ENCODE peak calls at places on chromosomes 4 and X, in seven cellular contexts. H is H1, Z is HepG2, J is SK-N-SH, O is HCT116, S is K562, R is GM12878. N is an unnamed sample.
A peak's percentile ranks its signal among the peaks of the same experiment; 100 is the strongest.

GRCh38 chr4:169335331-169335730 is 64.6 kb upstream of the SH3RF1 start:
- DNase-seq in H (no peak), Z (no peak), J (no peak), O (no peak), S (no peak), R (no peak), N (no peak)

GRCh38 chrX:413322-414201 is 26.9 kb upstream of the PPP2R3B start:
- DNase-seq in H (peak; percentile 51), Z (no peak), J (no peak), O (no peak), S (no peak), R (no peak), N (no peak)

GRCh38 chr4:152983774-152984411 is 47.8 kb downstream of the FHDC1 start:
- DNase-seq in H (no peak), Z (no peak), J (no peak), O (no peak), S (no peak), R (no peak), N (no peak)

GRCh38 chr4:86834901-86835300 is 14.3 kb downstream of the SLC10A6 start:
- DNase-seq in H (no peak), Z (no peak), J (no peak), O (no peak), S (no peak), R (no peak), N (no peak)

GRCh38 chr4:174716986-174717770 is 111.9 kb downstream of the GLRA3 start:
- DNase-seq in H (no peak), Z (no peak), J (no peak), O (no peak), S (no peak), R (no peak), N (no peak)

GRCh38 chrX:12970691-12971202 is 4.2 kb upstream of the TMSB4X start:
- DNase-seq in H (no peak), Z (peak; percentile 27), J (no peak), O (no peak), S (no peak), R (peak; percentile 55), N (no peak)

GRCh38 chrX:103464071-103464773 is 55.1 kb downstream of the RAB40A start:
- DNase-seq in H (no peak), Z (peak; percentile 10), J (peak; percentile 37), O (peak; percentile 8), S (peak; percentile 28), R (no peak), N (peak; percentile 14)

GRCh38 chr4:7192252-7193039 is at the start of gene SORCS2:
- DNase-seq in H (no peak), Z (peak; percentile 12), J (peak; percentile 95), O (no peak), S (peak; percentile 83), R (no peak), N (peak; percentile 59)

GRCh38 chr4:48093949-48094550 is 40.0 kb downstream of the TXK start:
- DNase-seq in H (peak; percentile 15), Z (no peak), J (no peak), O (no peak), S (no peak), R (no peak), N (no peak)

GRCh38 chr4:159160242-159160641 is 57.4 kb downstream of the RAPGEF2 start:
- DNase-seq in H (no peak), Z (no peak), J (peak; percentile 58), O (no peak), S (no peak), R (no peak), N (no peak)

GRCh38 chrX:136166221-136166855 is 19.0 kb downstream of the FHL1 start:
- DNase-seq in H (no peak), Z (no peak), J (no peak), O (no peak), S (no peak), R (no peak), N (peak; percentile 36)

GRCh38 chr4:86856896-86857295 is 7.7 kb upstream of the SLC10A6 start:
- DNase-seq in H (no peak), Z (no peak), J (no peak), O (no peak), S (no peak), R (no peak), N (no peak)

GRCh38 chr4:188396037-188396436 is 256.8 kb downstream of the TRIML1 start:
- DNase-seq in H (no peak), Z (no peak), J (no peak), O (no peak), S (no peak), R (no peak), N (no peak)

GRCh38 chr4:64857198-64857597 is 447.9 kb upstream of the TECRL start:
- DNase-seq in H (no peak), Z (no peak), J (no peak), O (no peak), S (no peak), R (no peak), N (no peak)

GRCh38 chrX:70455366-70456202 is 10.9 kb downstream of the DLG3 start:
- DNase-seq in H (no peak), Z (no peak), J (peak; percentile 38), O (no peak), S (no peak), R (no peak), N (no peak)

GRCh38 chrX:128653524-128653923 is 601.3 kb upstream of the ACTRT1 start:
- DNase-seq in H (no peak), Z (no peak), J (no peak), O (no peak), S (no peak), R (no peak), N (no peak)

GRCh38 chr4:141580523-141580922 is 55.9 kb upstream of the IL15 start:
- DNase-seq in H (no peak), Z (no peak), J (no peak), O (no peak), S (no peak), R (no peak), N (no peak)

GRCh38 chr4:112514449-112515277 is 1.3 kb downstream of the NEUROG2 start:
- DNase-seq in H (no peak), Z (no peak), J (peak; percentile 64), O (no peak), S (no peak), R (no peak), N (no peak)

GRCh38 chr4:75916091-75916661 is 13.9 kb upstream of the PPEF2 start:
- DNase-seq in H (no peak), Z (peak; percentile 25), J (peak; percentile 59), O (peak; percentile 13), S (peak; percentile 49), R (no peak), N (peak; percentile 25)

GRCh38 chr4:679571-680083 is 5.3 kb downstream of the MYL5 start:
- DNase-seq in H (no peak), Z (no peak), J (no peak), O (no peak), S (no peak), R (no peak), N (no peak)
- TF ChIP-seq JUND in H (no peak), Z (no peak), J (no peak), O (no peak), S (no peak), R (no peak), N (no peak)

DNA sequence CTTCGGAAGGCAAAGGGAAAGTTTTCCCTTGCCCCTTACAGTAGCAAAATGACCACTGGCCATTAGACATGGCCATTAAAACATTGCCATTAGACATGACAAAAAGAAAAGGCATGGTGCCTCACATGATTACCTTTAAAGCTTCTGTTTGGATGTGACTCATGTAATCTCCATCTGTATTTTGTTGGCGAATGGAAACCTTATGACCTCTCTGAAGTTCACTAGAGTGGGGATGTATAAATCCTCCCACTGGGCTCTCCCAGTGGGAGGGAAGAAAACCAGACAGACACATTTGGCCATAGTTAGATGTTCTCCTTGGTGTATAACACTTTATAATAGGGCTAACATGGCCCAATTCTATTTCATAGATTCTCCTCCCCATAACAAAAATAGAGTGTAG is 152.6 kb downstream of the MAGEB17 start:
- DNase-seq in H (no peak), Z (no peak), J (no peak), O (no peak), S (no peak), R (no peak), N (no peak)
- TF ChIP-seq JUND in H (no peak), Z (no peak), J (no peak), O (no peak), S (no peak), R (no peak), N (no peak)

GRCh38 chrX:153600921-153601320 is 2.0 kb upstream of the CCNQ start:
- DNase-seq in H (no peak), Z (no peak), J (no peak), O (no peak), S (no peak), R (no peak), N (no peak)

GRCh38 chrX:153601511-153602110 is 2.7 kb upstream of the CCNQ start:
- DNase-seq in H (no peak), Z (no peak), J (no peak), O (no peak), S (no peak), R (no peak), N (no peak)

GRCh38 chrX:153599192-153600031 is 473 bp upstream of the CCNQ start:
- DNase-seq in H (no peak), Z (peak; percentile 70), J (peak; percentile 95), O (peak; percentile 65), S (peak; percentile 95), R (peak; percentile 33), N (peak; percentile 57)

GRCh38 chrX:153598541-153599191 is at the start of gene CCNQ:
- DNase-seq in H (no peak), Z (no peak), J (peak; percentile 57), O (no peak), S (peak; percentile 46), R (no peak), N (peak; percentile 6)

GRCh38 chrX:153600032-153600373 is 1.1 kb upstream of the CCNQ start:
- DNase-seq in H (no peak), Z (no peak), J (no peak), O (no peak), S (no peak), R (no peak), N (no peak)
- TF ChIP-seq JUND in H (no peak), Z (no peak), J (no peak), O (no peak), S (no peak), R (no peak), N (no peak)

DNA sequence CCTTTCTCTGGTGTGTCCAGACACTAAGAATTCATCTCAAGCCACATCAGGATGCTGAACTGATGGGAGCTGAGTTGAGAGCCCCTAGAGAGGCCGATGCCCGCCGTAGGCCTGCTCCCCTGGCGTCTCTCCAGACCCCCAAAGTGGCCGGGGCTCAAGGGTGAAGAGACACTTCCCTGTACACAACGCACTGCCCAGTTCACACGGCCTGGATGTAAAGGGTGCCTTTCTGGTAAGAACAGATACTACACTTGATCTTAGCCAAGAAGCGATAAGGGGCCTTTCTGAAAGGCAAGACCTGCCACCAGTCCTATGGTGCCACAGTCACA is 5.1 kb upstream of the TREX2 start:
- DNase-seq in H (no peak), Z (no peak), J (no peak), O (no peak), S (no peak), R (no peak), N (no peak)
- TF ChIP-seq JUND in H (no peak), Z (no peak), J (no peak), O (no peak), S (no peak), R (no peak), N (no peak)